ENCODE peak calls at places on chromosomes 5 and 9, in seven cellular contexts. One of them, this sample, is unnamed.

GRCh38 chr9:96853711-96854072 is 622 bp downstream of the ZNF782 start:
- DNase-seq in NCI-H524 treated with DMSO at 0.1 percent for 48 hours: no peak
- DNase-seq in Ammon's horn: no peak
- DNase-seq in NCI-H1105 treated with DMSO at 0.1 percent for 48 hours: peak
- DNase-seq in ureter: no peak
- DNase-seq in kidney glomerular epithelial cell: no peak
- DNase-seq in stimulated activated CD4-positive, alpha-beta T cell treated with anti-CD3 and anti-CD28 coated beads, Interleukin-1b, Interleukin-23, amount 100 ng/mL, for 48 hours: no peak
- DNase-seq in this sample: no peak

GRCh38 chr5:117266237-117266725 is 691.7 kb upstream of the SEMA6A start:
- DNase-seq in NCI-H524 treated with DMSO at 0.1 percent for 48 hours: no peak
- DNase-seq in Ammon's horn: no peak
- DNase-seq in NCI-H1105 treated with DMSO at 0.1 percent for 48 hours: no peak
- DNase-seq in ureter: no peak
- DNase-seq in kidney glomerular epithelial cell: peak
- DNase-seq in stimulated activated CD4-positive, alpha-beta T cell treated with anti-CD3 and anti-CD28 coated beads, Interleukin-1b, Interleukin-23, amount 100 ng/mL, for 48 hours: no peak
- DNase-seq in this sample: no peak

GRCh38 chr5:37696190-37697021 is 143.4 kb downstream of the GDNF start:
- DNase-seq in NCI-H524 treated with DMSO at 0.1 percent for 48 hours: no peak
- DNase-seq in Ammon's horn: no peak
- DNase-seq in NCI-H1105 treated with DMSO at 0.1 percent for 48 hours: peak
- DNase-seq in ureter: no peak
- DNase-seq in kidney glomerular epithelial cell: no peak
- DNase-seq in stimulated activated CD4-positive, alpha-beta T cell treated with anti-CD3 and anti-CD28 coated beads, Interleukin-1b, Interleukin-23, amount 100 ng/mL, for 48 hours: no peak
- DNase-seq in this sample: no peak

GRCh38 chr5:59724482-59725392 is 168.8 kb downstream of the PDE4D start:
- DNase-seq in NCI-H524 treated with DMSO at 0.1 percent for 48 hours: no peak
- DNase-seq in Ammon's horn: no peak
- DNase-seq in NCI-H1105 treated with DMSO at 0.1 percent for 48 hours: peak
- DNase-seq in ureter: no peak
- DNase-seq in kidney glomerular epithelial cell: peak
- DNase-seq in stimulated activated CD4-positive, alpha-beta T cell treated with anti-CD3 and anti-CD28 coated beads, Interleukin-1b, Interleukin-23, amount 100 ng/mL, for 48 hours: peak
- DNase-seq in this sample: no peak

GRCh38 chr5:134503937-134504437 is 21.5 kb upstream of the JADE2 start:
- DNase-seq in NCI-H524 treated with DMSO at 0.1 percent for 48 hours: no peak
- DNase-seq in Ammon's horn: no peak
- DNase-seq in NCI-H1105 treated with DMSO at 0.1 percent for 48 hours: no peak
- DNase-seq in ureter: no peak
- DNase-seq in kidney glomerular epithelial cell: peak
- DNase-seq in stimulated activated CD4-positive, alpha-beta T cell treated with anti-CD3 and anti-CD28 coated beads, Interleukin-1b, Interleukin-23, amount 100 ng/mL, for 48 hours: no peak
- DNase-seq in this sample: no peak

GRCh38 chr9:128552744-128553221 is 396 bp downstream of the SPTAN1 start:
- DNase-seq in NCI-H524 treated with DMSO at 0.1 percent for 48 hours: no peak
- DNase-seq in Ammon's horn: peak
- DNase-seq in NCI-H1105 treated with DMSO at 0.1 percent for 48 hours: peak
- DNase-seq in ureter: peak
- DNase-seq in kidney glomerular epithelial cell: no peak
- DNase-seq in stimulated activated CD4-positive, alpha-beta T cell treated with anti-CD3 and anti-CD28 coated beads, Interleukin-1b, Interleukin-23, amount 100 ng/mL, for 48 hours: peak
- DNase-seq in this sample: peak

GRCh38 chr5:132500244-132500930 is 9.8 kb upstream of the IRF1 start:
- DNase-seq in NCI-H524 treated with DMSO at 0.1 percent for 48 hours: no peak
- DNase-seq in Ammon's horn: peak
- DNase-seq in NCI-H1105 treated with DMSO at 0.1 percent for 48 hours: no peak
- DNase-seq in ureter: no peak
- DNase-seq in kidney glomerular epithelial cell: no peak
- DNase-seq in stimulated activated CD4-positive, alpha-beta T cell treated with anti-CD3 and anti-CD28 coated beads, Interleukin-1b, Interleukin-23, amount 100 ng/mL, for 48 hours: no peak
- DNase-seq in this sample: no peak

GRCh38 chr5:165560641-165561040 is 2055.2 kb downstream of the MAT2B start:
- DNase-seq in NCI-H524 treated with DMSO at 0.1 percent for 48 hours: no peak
- DNase-seq in Ammon's horn: peak
- DNase-seq in NCI-H1105 treated with DMSO at 0.1 percent for 48 hours: no peak
- DNase-seq in ureter: no peak
- DNase-seq in kidney glomerular epithelial cell: no peak
- DNase-seq in stimulated activated CD4-positive, alpha-beta T cell treated with anti-CD3 and anti-CD28 coated beads, Interleukin-1b, Interleukin-23, amount 100 ng/mL, for 48 hours: no peak
- DNase-seq in this sample: no peak

GRCh38 chr5:139869042-139869790 is 73.6 kb downstream of the PSD2 start:
- DNase-seq in NCI-H524 treated with DMSO at 0.1 percent for 48 hours: no peak
- DNase-seq in Ammon's horn: peak
- DNase-seq in NCI-H1105 treated with DMSO at 0.1 percent for 48 hours: no peak
- DNase-seq in ureter: no peak
- DNase-seq in kidney glomerular epithelial cell: no peak
- DNase-seq in stimulated activated CD4-positive, alpha-beta T cell treated with anti-CD3 and anti-CD28 coated beads, Interleukin-1b, Interleukin-23, amount 100 ng/mL, for 48 hours: no peak
- DNase-seq in this sample: no peak

GRCh38 chr5:25006734-25007133 is 362.0 kb upstream of the CDH10 start:
- DNase-seq in NCI-H524 treated with DMSO at 0.1 percent for 48 hours: peak
- DNase-seq in Ammon's horn: peak
- DNase-seq in NCI-H1105 treated with DMSO at 0.1 percent for 48 hours: peak
- DNase-seq in ureter: no peak
- DNase-seq in kidney glomerular epithelial cell: no peak
- DNase-seq in stimulated activated CD4-positive, alpha-beta T cell treated with anti-CD3 and anti-CD28 coated beads, Interleukin-1b, Interleukin-23, amount 100 ng/mL, for 48 hours: no peak
- DNase-seq in this sample: peak

GRCh38 chr5:89437450-89438435 is 554.8 kb upstream of the MEF2C start:
- DNase-seq in NCI-H524 treated with DMSO at 0.1 percent for 48 hours: no peak
- DNase-seq in Ammon's horn: no peak
- DNase-seq in NCI-H1105 treated with DMSO at 0.1 percent for 48 hours: no peak
- DNase-seq in ureter: no peak
- DNase-seq in kidney glomerular epithelial cell: peak
- DNase-seq in stimulated activated CD4-positive, alpha-beta T cell treated with anti-CD3 and anti-CD28 coated beads, Interleukin-1b, Interleukin-23, amount 100 ng/mL, for 48 hours: no peak
- DNase-seq in this sample: peak

GRCh38 chr5:64183956-64184355 is 18.3 kb downstream of the RNF180 start:
- DNase-seq in NCI-H524 treated with DMSO at 0.1 percent for 48 hours: no peak
- DNase-seq in Ammon's horn: no peak
- DNase-seq in NCI-H1105 treated with DMSO at 0.1 percent for 48 hours: no peak
- DNase-seq in ureter: no peak
- DNase-seq in kidney glomerular epithelial cell: no peak
- DNase-seq in stimulated activated CD4-positive, alpha-beta T cell treated with anti-CD3 and anti-CD28 coated beads, Interleukin-1b, Interleukin-23, amount 100 ng/mL, for 48 hours: no peak
- DNase-seq in this sample: no peak

GRCh38 chr5:177041936-177042335 is 19.4 kb downstream of the ZNF346 start:
- DNase-seq in NCI-H524 treated with DMSO at 0.1 percent for 48 hours: no peak
- DNase-seq in Ammon's horn: no peak
- DNase-seq in NCI-H1105 treated with DMSO at 0.1 percent for 48 hours: no peak
- DNase-seq in ureter: no peak
- DNase-seq in kidney glomerular epithelial cell: no peak
- DNase-seq in stimulated activated CD4-positive, alpha-beta T cell treated with anti-CD3 and anti-CD28 coated beads, Interleukin-1b, Interleukin-23, amount 100 ng/mL, for 48 hours: no peak
- DNase-seq in this sample: no peak

GRCh38 chr5:80156156-80156555 is 99.7 kb downstream of the SERINC5 start:
- DNase-seq in NCI-H524 treated with DMSO at 0.1 percent for 48 hours: no peak
- DNase-seq in Ammon's horn: no peak
- DNase-seq in NCI-H1105 treated with DMSO at 0.1 percent for 48 hours: no peak
- DNase-seq in ureter: no peak
- DNase-seq in kidney glomerular epithelial cell: no peak
- DNase-seq in stimulated activated CD4-positive, alpha-beta T cell treated with anti-CD3 and anti-CD28 coated beads, Interleukin-1b, Interleukin-23, amount 100 ng/mL, for 48 hours: no peak
- DNase-seq in this sample: no peak